ENCODE peak calls at places on chromosome 19, in eight cellular contexts. R is K562, Q is stomach, W is ovary, Z is tibial artery, L is right lobe of liver, A is transverse colon, C is body of pancreas. F is an unnamed sample. For H3K27me3 and H3K4me1, the result is how much of the 10 kb centered on the place peaks cover.

GRCh38 chr19:48512504-48513288 is 1.1 kb upstream of the LMTK3 start:
- DNase-seq in C (no peak), L (no peak), A (no peak), W (no peak), Z (no peak), R (no peak), Q (no peak), F (no peak)

GRCh38 chr19:1074512-1075283 is 7.7 kb downstream of the ARHGAP45 start:
- DNase-seq in C (peak), W (no peak), R (peak), Q (peak), L (peak), Z (peak), A (peak), F (peak)

GRCh38 chr19:616732-617526 is 16.4 kb downstream of the POLRMT start:
- DNase-seq in Z (no peak), W (no peak), Q (no peak), A (no peak), C (no peak), R (no peak), L (no peak), F (no peak)

GRCh38 chr19:46739290-46739771 is 6.5 kb upstream of the FKRP start:
- DNase-seq in R (no peak), C (no peak), W (peak), Z (no peak), A (no peak), L (peak), Q (no peak), F (no peak)

GRCh38 chr19:21028969-21029268 is 8.5 kb downstream of the ZNF430 start:
- DNase-seq in C (no peak), Q (no peak), R (no peak), Z (no peak), A (no peak), W (no peak), L (no peak), F (no peak)

GRCh38 chr19:21593934-21594844 is 88.8 kb downstream of the ZNF429 start:
- DNase-seq in C (peak), L (peak), A (no peak), Q (no peak), Z (peak), W (peak), R (peak), F (peak)

GRCh38 chr19:7833225-7834156 is 3.5 kb downstream of the EVI5L start:
- DNase-seq in L (peak), A (peak), Z (no peak), Q (peak), W (no peak), C (peak), R (peak), F (peak)

GRCh38 chr19:42436006-42436405 is 6.7 kb downstream of the CXCL17 start:
- DNase-seq in C (no peak), Z (no peak), A (no peak), Q (no peak), W (no peak), L (no peak), R (no peak), F (peak)

GRCh38 chr19:49231389-49231788 is 73.8 kb downstream of the TRPM4 start:
- DNase-seq in Z (no peak), Q (no peak), L (no peak), C (no peak), A (no peak), R (no peak), W (no peak), F (no peak)

GRCh38 chr19:54379187-54379678 is 14.5 kb upstream of the LAIR1 start:
- DNase-seq in Q (no peak), A (no peak), Z (no peak), W (no peak), R (no peak), L (no peak), C (no peak), F (no peak)

GRCh38 chr19:40691421-40692211 is 1.2 kb upstream of the NUMBL start:
- DNase-seq in L (no peak), A (no peak), Q (no peak), W (peak), Z (no peak), C (peak), R (peak), F (no peak)

GRCh38 chr19:52170304-52170703 is 1.1 kb downstream of the ZNF836 start:
- DNase-seq in A (no peak), R (no peak), L (no peak), Q (no peak), W (no peak), Z (no peak), C (no peak), F (no peak)

GRCh38 chr19:45764947-45765346 is 4.1 kb downstream of the SIX5 start:
- DNase-seq in Q (no peak), Z (no peak), L (no peak), A (no peak), R (no peak), C (no peak), W (peak), F (no peak)

GRCh38 chr19:48152552-48152951 is 17.6 kb downstream of the LIG1 start:
- DNase-seq in W (peak), A (peak), R (peak), Z (peak), L (peak), C (peak), Q (peak), F (peak)

GRCh38 chr19:46697142-46697960 is 19.6 kb downstream of the PRKD2 start:
- DNase-seq in C (peak), R (peak), Q (peak), Z (peak), A (peak), W (peak), L (peak), F (peak)

GRCh38 chr19:35396240-35396885 is 25.5 kb downstream of the GPR42 start:
- DNase-seq in W (no peak), L (no peak), R (no peak), Z (no peak), A (no peak), C (no peak), Q (no peak), F (no peak)

GRCh38 chr19:48403606-48404005 is 10.1 kb downstream of the GRIN2D start:
- DNase-seq in W (no peak), R (peak), A (peak), C (no peak), L (no peak), Q (no peak), Z (peak), F (no peak)

GRCh38 chr19:29741776-29742175 is 26.7 kb upstream of the C19orf12 start:
- DNase-seq in L (no peak), Q (no peak), W (no peak), A (no peak), R (no peak), Z (no peak), C (no peak), F (no peak)

GRCh38 chr19:29743681-29744080 is 28.6 kb upstream of the C19orf12 start:
- DNase-seq in R (no peak), Z (no peak), C (no peak), L (no peak), Q (no peak), W (no peak), A (no peak), F (no peak)

GRCh38 chr19:29748996-29749395 is 33.9 kb upstream of the C19orf12 start:
- DNase-seq in W (no peak), C (no peak), R (no peak), A (no peak), Q (no peak), L (no peak), Z (no peak), F (no peak)

GRCh38 chr19:29741226-29741625 is 26.2 kb upstream of the C19orf12 start:
- DNase-seq in R (no peak), Z (no peak), C (no peak), Q (no peak), W (no peak), L (no peak), A (no peak), F (no peak)

DNA sequence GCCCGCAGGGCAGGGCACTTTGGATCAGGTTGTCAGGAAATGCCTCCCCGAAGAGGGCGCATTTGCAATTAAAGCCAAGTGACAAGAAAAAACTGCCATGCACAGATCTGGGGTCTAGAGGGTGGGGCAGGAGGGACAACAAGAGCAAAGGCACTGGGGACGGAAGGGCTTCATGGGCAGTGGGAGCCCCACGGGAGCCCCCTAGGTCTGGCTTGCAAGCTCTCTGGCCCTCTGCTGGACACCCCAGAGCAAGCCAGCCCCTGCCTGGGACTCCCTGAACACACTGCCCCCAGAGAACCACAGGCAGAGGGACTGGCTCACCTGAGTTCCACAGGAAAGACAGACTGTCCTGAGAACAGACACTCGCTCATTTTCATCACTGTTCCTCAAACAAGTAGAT is 30.2 kb upstream of the C19orf12 start:
- DNase-seq in C (no peak), Q (no peak), Z (no peak), W (no peak), L (no peak), A (no peak), R (peak), F (no peak)
- TF ChIP-seq CTCF in C (no peak), Q (no peak), Z (no peak), W (no peak), L (no peak), A (no peak), R (peak), F (no peak)

DNA sequence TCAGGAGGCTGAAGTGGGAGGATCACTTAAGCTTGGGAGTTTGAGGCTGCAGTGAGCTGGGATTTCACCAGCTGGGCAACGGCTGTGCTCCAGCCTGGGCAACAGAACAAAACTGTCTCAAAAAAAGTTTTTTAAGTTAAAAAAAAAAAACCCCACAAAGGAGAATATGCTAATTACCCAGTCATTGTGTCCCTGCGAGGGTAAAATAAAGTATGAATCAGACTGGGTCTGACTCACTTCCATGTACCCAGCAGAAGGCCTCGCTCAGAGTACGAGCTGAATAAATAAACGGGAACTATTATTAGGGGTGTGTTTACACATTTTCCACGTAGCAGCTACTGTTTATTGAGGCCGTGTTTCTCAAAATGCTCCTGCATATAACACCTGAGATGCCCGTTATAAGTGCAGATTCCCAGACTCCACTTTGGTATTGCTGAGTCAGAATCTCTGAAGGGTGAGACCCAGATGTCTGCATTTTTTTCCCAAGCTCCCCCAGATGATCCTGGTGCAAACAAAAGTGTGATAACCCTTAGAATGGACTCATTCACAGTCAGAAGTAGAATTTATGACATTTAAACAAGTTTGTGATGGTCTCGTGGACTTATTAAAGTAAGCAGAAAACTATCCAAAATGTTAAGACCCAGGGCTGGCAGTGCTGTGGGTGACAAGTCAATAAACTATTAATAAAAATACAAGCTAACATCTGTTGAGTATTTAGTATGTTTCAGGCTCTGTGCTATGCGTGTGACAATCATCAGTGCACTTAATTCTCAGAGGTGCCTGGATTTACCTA is 28.2 kb downstream of the KCNC3 start:
- DNase-seq in A (no peak), R (no peak), L (no peak), Z (no peak), Q (no peak), C (no peak), W (no peak), F (no peak)
- H3K27me3 ChIP-seq in A (under half), R (under half), L (under half), Z (under half), Q (under half), C (under half), W (under half), F (under half)

GRCh38 chr19:18173054-18173571 is 500 bp upstream of the IFI30 start:
- DNase-seq in Q (no peak), R (no peak), C (no peak), Z (peak), A (peak), L (no peak), W (no peak), F (no peak)

GRCh38 chr19:18171605-18172327 is 1.8 kb upstream of the IFI30 start:
- DNase-seq in L (no peak), C (no peak), R (peak), W (no peak), Q (no peak), A (no peak), Z (no peak), F (no peak)

GRCh38 chr19:18170714-18171255 is 2.8 kb upstream of the IFI30 start:
- DNase-seq in W (peak), R (no peak), A (peak), Z (peak), Q (no peak), L (no peak), C (no peak), F (no peak)

GRCh38 chr19:18173572-18174294 is at the start of gene IFI30:
- DNase-seq in Z (peak), Q (peak), A (peak), C (peak), W (peak), R (peak), L (peak), F (peak)

DNA sequence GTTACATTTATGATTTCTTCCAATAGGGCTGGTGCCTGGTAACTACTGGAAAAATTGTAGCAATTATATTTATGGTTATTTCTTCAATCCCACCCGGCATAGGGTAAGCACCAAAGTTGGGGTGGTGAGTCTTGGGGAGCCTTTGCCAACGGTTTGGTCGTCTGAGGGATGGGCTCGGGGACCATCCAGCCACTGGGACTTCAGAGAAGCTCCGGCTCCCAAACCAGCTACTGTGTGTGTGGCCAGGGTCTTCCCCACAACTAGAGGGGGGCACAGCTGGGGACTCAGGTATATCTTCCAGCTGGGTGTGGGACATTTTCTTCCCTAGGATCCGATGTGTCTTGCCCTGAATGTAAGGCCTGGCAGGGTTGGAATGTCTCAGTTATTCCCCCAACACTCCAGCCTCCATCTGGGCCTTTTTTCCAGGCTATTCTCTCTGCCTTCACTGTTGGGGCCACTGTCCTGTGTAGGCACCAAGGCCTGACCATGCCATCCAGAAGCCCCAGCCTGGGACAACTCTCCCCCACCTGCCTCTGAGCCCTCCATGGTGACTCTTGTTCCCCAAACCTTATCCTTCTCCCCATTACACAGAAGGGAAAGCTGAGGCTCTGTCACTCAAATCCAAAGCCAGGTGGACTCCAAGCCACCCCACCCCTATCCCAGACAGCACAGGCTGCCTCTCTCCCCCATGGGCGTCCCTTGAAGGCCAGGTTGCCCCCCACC is 1.1 kb upstream of the IFI30 start:
- DNase-seq in R (no peak), L (no peak), C (no peak), Q (no peak), Z (no peak), W (no peak), A (no peak), F (no peak)
- H3K4me1 ChIP-seq in R (under half), L (under half), C (under half), Q (under half), Z (under half), W (under half), A (under half), F (under half)

GRCh38 chr19:39237200-39238184 is 7.3 kb downstream of the IFNL3 start:
- DNase-seq in A (peak), Q (peak), R (peak), C (peak), Z (no peak), W (no peak), L (peak), F (no peak)
- TF ChIP-seq CTCF in A (no peak), Q (no peak), R (no peak), C (no peak), Z (no peak), W (no peak), L (no peak), F (no peak)

GRCh38 chr19:13024126-13024957 is 29.1 kb downstream of the NFIX start:
- DNase-seq in Z (no peak), W (no peak), C (no peak), L (no peak), Q (no peak), R (no peak), A (no peak), F (no peak)
- H3K27me3 ChIP-seq in Z (under half), W (under half), C (under half), L (under half), Q (under half), R (under half), A (under half), F (under half)

F was measured in tibial nerve.